ENCODE peak calls at places on chromosome 6, in six cellular contexts. One of them, this sample, is unnamed.

GRCh38 chr6:10531513-10531912 is 10.4 kb downstream of the GCNT2 start:
- DNase-seq in DND-41: no peak
- DNase-seq in neural progenitor cell: no peak
- DNase-seq in H1: no peak
- DNase-seq in OCI-LY7: peak
- DNase-seq in IMR-90: no peak
- DNase-seq in this sample: no peak

GRCh38 chr6:41713161-41713649 is 22.2 kb downstream of the TFEB start:
- DNase-seq in H1: no peak
- DNase-seq in DND-41: no peak
- DNase-seq in IMR-90: peak
- DNase-seq in neural progenitor cell: no peak
- DNase-seq in OCI-LY7: no peak
- DNase-seq in this sample: peak

GRCh38 chr6:141682391-141682790 is 450.3 kb upstream of the GJE1 start:
- DNase-seq in IMR-90: no peak
- DNase-seq in neural progenitor cell: peak
- DNase-seq in H1: no peak
- DNase-seq in DND-41: no peak
- DNase-seq in OCI-LY7: no peak
- DNase-seq in this sample: peak

GRCh38 chr6:134449781-134450180 is 131.9 kb upstream of the SGK1 start:
- DNase-seq in DND-41: no peak
- DNase-seq in H1: no peak
- DNase-seq in neural progenitor cell: no peak
- DNase-seq in IMR-90: peak
- DNase-seq in OCI-LY7: no peak
- DNase-seq in this sample: no peak

GRCh38 chr6:34992353-34992752 is 103.3 kb downstream of the ANKS1A start:
- DNase-seq in DND-41: no peak
- DNase-seq in OCI-LY7: no peak
- DNase-seq in IMR-90: no peak
- DNase-seq in H1: no peak
- DNase-seq in neural progenitor cell: no peak
- DNase-seq in this sample: no peak

GRCh38 chr6:25312703-25313102 is 33.5 kb downstream of the CARMIL1 start:
- DNase-seq in DND-41: no peak
- DNase-seq in IMR-90: peak
- DNase-seq in neural progenitor cell: no peak
- DNase-seq in OCI-LY7: peak
- DNase-seq in H1: no peak
- DNase-seq in this sample: peak

GRCh38 chr6:117449549-117450439 is 24.1 kb upstream of the ROS1 start:
- DNase-seq in OCI-LY7: peak
- DNase-seq in DND-41: peak
- DNase-seq in neural progenitor cell: peak
- DNase-seq in H1: no peak
- DNase-seq in IMR-90: peak
- DNase-seq in this sample: peak

GRCh38 chr6:162032620-162033019 is 694.9 kb downstream of the PRKN start:
- DNase-seq in neural progenitor cell: no peak
- DNase-seq in DND-41: no peak
- DNase-seq in IMR-90: no peak
- DNase-seq in OCI-LY7: no peak
- DNase-seq in H1: no peak
- DNase-seq in this sample: no peak

GRCh38 chr6:84521419-84522001 is 242.9 kb downstream of the TBX18 start:
- DNase-seq in DND-41: no peak
- DNase-seq in IMR-90: no peak
- DNase-seq in H1: no peak
- DNase-seq in neural progenitor cell: no peak
- DNase-seq in OCI-LY7: no peak
- DNase-seq in this sample: no peak

GRCh38 chr6:151721671-151722070 is 85.8 kb upstream of the ESR1 start:
- DNase-seq in neural progenitor cell: no peak
- DNase-seq in OCI-LY7: no peak
- DNase-seq in IMR-90: no peak
- DNase-seq in DND-41: no peak
- DNase-seq in H1: no peak
- DNase-seq in this sample: no peak

GRCh38 chr6:141033101-141033500 is 1099.6 kb upstream of the GJE1 start:
- DNase-seq in OCI-LY7: no peak
- DNase-seq in H1: no peak
- DNase-seq in IMR-90: peak
- DNase-seq in DND-41: no peak
- DNase-seq in neural progenitor cell: no peak
- DNase-seq in this sample: no peak

GRCh38 chr6:107435798-107436197 is 23.6 kb downstream of the PDSS2 start:
- DNase-seq in H1: no peak
- DNase-seq in IMR-90: peak
- DNase-seq in DND-41: no peak
- DNase-seq in neural progenitor cell: no peak
- DNase-seq in OCI-LY7: no peak
- DNase-seq in this sample: no peak

GRCh38 chr6:108635505-108636226 is 74.9 kb downstream of the FOXO3 start:
- DNase-seq in neural progenitor cell: peak
- DNase-seq in DND-41: peak
- DNase-seq in OCI-LY7: peak
- DNase-seq in H1: no peak
- DNase-seq in IMR-90: no peak
- DNase-seq in this sample: no peak

GRCh38 chr6:3088446-3088845 is 20.2 kb downstream of the RIPK1 start:
- DNase-seq in DND-41: no peak
- DNase-seq in neural progenitor cell: no peak
- DNase-seq in IMR-90: peak
- DNase-seq in OCI-LY7: no peak
- DNase-seq in H1: no peak
- DNase-seq in this sample: no peak

GRCh38 chr6:63637865-63638445 is 2.4 kb downstream of the PHF3 start:
- DNase-seq in DND-41: no peak
- DNase-seq in IMR-90: no peak
- DNase-seq in neural progenitor cell: no peak
- DNase-seq in H1: no peak
- DNase-seq in OCI-LY7: no peak
- DNase-seq in this sample: peak

GRCh38 chr6:116111552-116112528 is 11.2 kb downstream of the NT5DC1 start:
- DNase-seq in neural progenitor cell: peak
- DNase-seq in OCI-LY7: peak
- DNase-seq in DND-41: peak
- DNase-seq in IMR-90: peak
- DNase-seq in H1: no peak
- DNase-seq in this sample: peak

GRCh38 chr6:118602300-118602699 is 49.1 kb downstream of the CEP85L start:
- DNase-seq in DND-41: no peak
- DNase-seq in OCI-LY7: no peak
- DNase-seq in H1: no peak
- DNase-seq in IMR-90: no peak
- DNase-seq in neural progenitor cell: no peak
- DNase-seq in this sample: no peak

GRCh38 chr6:74749211-74750142 is 456.4 kb downstream of the COL12A1 start:
- DNase-seq in IMR-90: no peak
- DNase-seq in DND-41: no peak
- DNase-seq in H1: no peak
- DNase-seq in neural progenitor cell: peak
- DNase-seq in OCI-LY7: no peak
- DNase-seq in this sample: peak

GRCh38 chr6:134636221-134636830 is 313.6 kb downstream of the ALDH8A1 start:
- DNase-seq in OCI-LY7: peak
- DNase-seq in neural progenitor cell: no peak
- DNase-seq in IMR-90: peak
- DNase-seq in H1: no peak
- DNase-seq in DND-41: no peak
- DNase-seq in this sample: no peak

GRCh38 chr6:134806151-134806550 is 143.8 kb downstream of the ALDH8A1 start:
- DNase-seq in H1: no peak
- DNase-seq in OCI-LY7: no peak
- DNase-seq in IMR-90: no peak
- DNase-seq in DND-41: no peak
- DNase-seq in neural progenitor cell: no peak
- DNase-seq in this sample: no peak

GRCh38 chr6:77036400-77036799 is 426.9 kb downstream of the HTR1B start:
- DNase-seq in H1: no peak
- DNase-seq in IMR-90: peak
- DNase-seq in neural progenitor cell: no peak
- DNase-seq in DND-41: no peak
- DNase-seq in OCI-LY7: no peak
- DNase-seq in this sample: no peak

GRCh38 chr6:125048274-125048673 is 86.0 kb downstream of the RNF217 start:
- DNase-seq in IMR-90: no peak
- DNase-seq in neural progenitor cell: no peak
- DNase-seq in DND-41: no peak
- DNase-seq in H1: no peak
- DNase-seq in OCI-LY7: no peak
- DNase-seq in this sample: no peak

GRCh38 chr6:125041740-125042459 is 79.7 kb downstream of the RNF217 start:
- DNase-seq in OCI-LY7: no peak
- DNase-seq in IMR-90: peak
- DNase-seq in DND-41: no peak
- DNase-seq in neural progenitor cell: no peak
- DNase-seq in H1: no peak
- DNase-seq in this sample: peak

GRCh38 chr6:125046107-125046925 is 84.1 kb downstream of the RNF217 start:
- DNase-seq in OCI-LY7: no peak
- DNase-seq in neural progenitor cell: no peak
- DNase-seq in DND-41: no peak
- DNase-seq in H1: no peak
- DNase-seq in IMR-90: no peak
- DNase-seq in this sample: peak

GRCh38 chr6:125044667-125045066 is 82.4 kb downstream of the RNF217 start:
- DNase-seq in OCI-LY7: no peak
- DNase-seq in DND-41: no peak
- DNase-seq in neural progenitor cell: no peak
- DNase-seq in H1: no peak
- DNase-seq in IMR-90: no peak
- DNase-seq in this sample: no peak

GRCh38 chr6:125044066-125044465 is 81.8 kb downstream of the RNF217 start:
- DNase-seq in DND-41: no peak
- DNase-seq in OCI-LY7: no peak
- DNase-seq in neural progenitor cell: no peak
- DNase-seq in H1: no peak
- DNase-seq in IMR-90: no peak
- DNase-seq in this sample: no peak
- H3K4me2 ChIP-seq in DND-41: no peak
- H3K4me2 ChIP-seq in OCI-LY7: no peak
- H3K4me2 ChIP-seq in neural progenitor cell: no peak
- H3K4me2 ChIP-seq in H1: no peak
- H3K4me2 ChIP-seq in IMR-90: no peak
- H3K4me2 ChIP-seq in this sample: no peak

GRCh38 chr6:31691564-31692108 is 10.8 kb upstream of the LY6G5C start:
- DNase-seq in H1: no peak
- DNase-seq in neural progenitor cell: no peak
- DNase-seq in DND-41: no peak
- DNase-seq in OCI-LY7: no peak
- DNase-seq in IMR-90: no peak
- DNase-seq in this sample: no peak

GRCh38 chr6:31692353-31692752 is 10.8 kb downstream of the ABHD16A start:
- DNase-seq in DND-41: no peak
- DNase-seq in H1: no peak
- DNase-seq in IMR-90: no peak
- DNase-seq in OCI-LY7: no peak
- DNase-seq in neural progenitor cell: no peak
- DNase-seq in this sample: no peak

GRCh38 chr6:31691078-31691463 is 10.2 kb upstream of the LY6G5C start:
- DNase-seq in neural progenitor cell: no peak
- DNase-seq in OCI-LY7: no peak
- DNase-seq in IMR-90: no peak
- DNase-seq in H1: no peak
- DNase-seq in DND-41: no peak
- DNase-seq in this sample: no peak

GRCh38 chr6:31689249-31690110 is 8.6 kb upstream of the LY6G5C start:
- DNase-seq in neural progenitor cell: no peak
- DNase-seq in OCI-LY7: no peak
- DNase-seq in DND-41: no peak
- DNase-seq in IMR-90: no peak
- DNase-seq in H1: no peak
- DNase-seq in this sample: no peak

DNA sequence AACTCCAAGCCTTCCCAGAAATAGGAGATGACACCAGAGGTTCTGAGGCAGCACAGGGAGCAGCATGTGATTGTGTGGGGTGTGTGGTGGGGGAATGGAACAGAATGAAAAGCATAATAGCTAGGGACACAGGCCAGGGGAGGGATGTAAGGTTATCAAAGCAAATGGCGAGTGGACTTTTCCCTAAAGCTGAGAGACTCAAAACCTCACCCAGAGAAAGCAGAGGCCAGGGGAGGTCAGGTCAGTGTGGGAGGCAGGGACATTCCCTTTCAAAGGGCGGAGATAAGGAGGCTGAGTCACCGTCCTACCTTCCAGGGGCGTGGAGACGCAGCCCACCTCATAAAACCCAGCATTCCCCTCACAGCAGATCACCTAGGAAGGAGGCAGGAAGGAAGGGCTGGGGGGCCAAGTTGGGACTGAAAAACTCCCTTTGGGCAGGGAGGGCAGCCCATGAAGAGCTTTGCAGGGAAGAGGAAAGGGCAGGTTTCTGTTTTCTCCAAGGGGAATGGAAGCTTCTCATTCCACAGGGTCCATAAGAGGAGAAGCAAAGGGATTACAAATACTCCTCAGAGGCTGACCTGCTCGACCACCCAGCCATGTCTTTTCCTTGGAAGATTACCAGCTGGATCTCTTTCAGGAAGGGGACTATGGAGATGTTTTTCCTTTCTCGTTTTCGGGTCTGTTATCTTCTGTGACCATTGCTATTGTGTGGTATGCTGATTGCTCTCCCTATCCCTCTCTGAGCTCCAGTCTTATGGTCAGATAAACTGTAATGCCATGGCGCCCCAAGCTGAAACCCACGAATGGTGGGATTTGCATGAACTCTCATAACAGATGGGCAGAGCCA is 9.6 kb upstream of the LY6G5C start:
- DNase-seq in IMR-90: no peak
- DNase-seq in OCI-LY7: no peak
- DNase-seq in neural progenitor cell: no peak
- DNase-seq in DND-41: no peak
- DNase-seq in H1: no peak
- DNase-seq in this sample: no peak
- H3K4me2 ChIP-seq in IMR-90: no peak
- H3K4me2 ChIP-seq in OCI-LY7: no peak
- H3K4me2 ChIP-seq in neural progenitor cell: no peak
- H3K4me2 ChIP-seq in DND-41: no peak
- H3K4me2 ChIP-seq in H1: no peak
- H3K4me2 ChIP-seq in this sample: no peak

GRCh38 chr6:37584654-37585522 is 85.2 kb upstream of the CCDC167 start:
- DNase-seq in DND-41: no peak
- DNase-seq in OCI-LY7: no peak
- DNase-seq in neural progenitor cell: peak
- DNase-seq in H1: no peak
- DNase-seq in IMR-90: no peak
- DNase-seq in this sample: no peak
- H3K4me2 ChIP-seq in DND-41: no peak
- H3K4me2 ChIP-seq in OCI-LY7: no peak
- H3K4me2 ChIP-seq in neural progenitor cell: peak
- H3K4me2 ChIP-seq in H1: no peak
- H3K4me2 ChIP-seq in IMR-90: no peak
- H3K4me2 ChIP-seq in this sample: no peak

DNA sequence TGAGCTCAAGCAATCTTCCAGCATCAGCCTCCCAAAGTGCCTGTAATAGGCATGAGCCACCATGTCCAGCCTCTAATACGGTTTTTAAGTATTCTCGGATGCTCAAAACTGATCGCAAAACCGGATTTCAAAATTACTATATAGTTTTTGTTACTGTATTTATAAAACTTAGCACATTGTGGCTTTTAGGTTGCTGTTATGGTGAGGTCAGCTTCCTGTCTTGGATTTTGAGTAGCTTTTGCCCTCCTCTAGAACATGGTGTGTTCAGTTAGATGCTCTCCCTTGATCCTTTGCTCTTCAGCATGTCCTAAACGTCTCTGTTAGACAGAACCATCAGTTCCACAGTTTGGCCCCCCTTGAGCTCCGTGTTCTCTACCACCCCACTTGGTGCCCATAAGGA is 96.2 kb downstream of the RPP40 start:
- DNase-seq in IMR-90: peak
- DNase-seq in OCI-LY7: no peak
- DNase-seq in H1: no peak
- DNase-seq in neural progenitor cell: no peak
- DNase-seq in DND-41: no peak
- DNase-seq in this sample: no peak
- H3K4me2 ChIP-seq in IMR-90: no peak
- H3K4me2 ChIP-seq in OCI-LY7: no peak
- H3K4me2 ChIP-seq in H1: no peak
- H3K4me2 ChIP-seq in neural progenitor cell: no peak
- H3K4me2 ChIP-seq in DND-41: no peak
- H3K4me2 ChIP-seq in this sample: no peak

This sample was measured in PC-3.